ENCODE peak calls at places on chromosomes 12 and 14, in four cellular contexts. J is germinal center, G is stromal cell of bone marrow, H is colonic mucosa. R is an unnamed sample.

GRCh38 chr14:75539165-75539561 is 16.9 kb downstream of the BATF start:
- DNase-seq in G (no peak), J (no peak), H (no peak), R (no peak)

GRCh38 chr14:100440207-100440631 is 117.1 kb downstream of the SLC25A47 start:
- DNase-seq in J (peak; percentile 14), G (peak; percentile 38), H (peak; percentile 84), R (peak; percentile 67)

GRCh38 chr14:32473476-32473875 is 144.4 kb downstream of the AKAP6 start:
- DNase-seq in G (peak; percentile 49), J (no peak), H (peak; percentile 20), R (peak; percentile 53)

GRCh38 chr12:121331268-121331667 is 20.9 kb downstream of the ANAPC5 start:
- DNase-seq in G (no peak), J (no peak), H (no peak), R (no peak)

GRCh38 chr12:14664434-14665023 is 31.9 kb downstream of the GUCY2C start:
- DNase-seq in J (peak; percentile 50), G (no peak), H (peak; percentile 56), R (no peak)

GRCh38 chr12:65824314-65824563 is at the start of gene HMGA2:
- DNase-seq in G (no peak), H (peak; percentile 61), J (no peak), R (peak; percentile 48)

GRCh38 chr12:121494093-121494787 is 86.6 kb downstream of the KDM2B start:
- DNase-seq in J (peak; percentile 74), H (peak; percentile 43), G (peak; percentile 4), R (no peak)

GRCh38 chr12:4152145-4152795 is 121.3 kb upstream of the CCND2 start:
- DNase-seq in J (no peak), G (no peak), H (no peak), R (no peak)

GRCh38 chr14:65229431-65230286 is 127.3 kb upstream of the MAX start:
- DNase-seq in G (no peak), H (peak; percentile 58), J (peak; percentile 51), R (no peak)

GRCh38 chr14:59918824-59919581 is 941 bp upstream of the LRRC9 start:
- DNase-seq in H (no peak), J (peak; percentile 28), G (peak; percentile 23), R (no peak)

GRCh38 chr14:61695695-61696527 is 598 bp downstream of the HIF1A start:
- DNase-seq in G (no peak), H (peak; percentile 69), J (peak; percentile 31), R (no peak)

GRCh38 chr14:100576091-100577085 is 10.8 kb downstream of the BEGAIN start:
- DNase-seq in J (no peak), G (no peak), H (no peak), R (no peak)

GRCh38 chr14:24130717-24131548 is 474 bp downstream of the FITM1 start:
- DNase-seq in J (no peak), H (no peak), G (no peak), R (no peak)

GRCh38 chr12:50055831-50056628 is 1.4 kb upstream of the ASIC1 start:
- DNase-seq in J (peak; percentile 81), G (no peak), H (peak; percentile 40), R (no peak)

GRCh38 chr12:98328467-98328866 is 186.9 kb upstream of the TMPO start:
- DNase-seq in H (no peak), G (no peak), J (no peak), R (no peak)

GRCh38 chr12:82959821-82960220 is 273.1 kb downstream of the TMTC2 start:
- DNase-seq in H (no peak), J (no peak), G (no peak), R (no peak)

GRCh38 chr12:50221228-50222008 is 54.2 kb upstream of the CERS5 start:
- DNase-seq in J (no peak), G (peak; percentile 92), H (no peak), R (no peak)

GRCh38 chr14:95835331-95835730 is 41.3 kb upstream of the TUNAR start:
- DNase-seq in G (no peak), J (no peak), H (no peak), R (no peak)

GRCh38 chr14:35140718-35141581 is 18.6 kb downstream of the PRORP start:
- DNase-seq in J (peak; percentile 21), G (no peak), H (no peak), R (no peak)

GRCh38 chr14:19823765-19824164 is 20.2 kb downstream of the OR4N2 start:
- DNase-seq in G (peak; percentile 31), J (no peak), H (no peak), R (no peak)

GRCh38 chr12:2998789-2999264 is 39.6 kb downstream of the TEAD4 start:
- DNase-seq in J (no peak), G (peak; percentile 66), H (no peak), R (peak; percentile 58)

GRCh38 chr12:12585115-12585862 is 22.6 kb upstream of the DUSP16 start:
- DNase-seq in H (no peak), G (no peak), J (no peak), R (no peak)

GRCh38 chr14:34012978-34013713 is 62.3 kb upstream of the EGLN3 start:
- DNase-seq in H (no peak), G (no peak), J (peak; percentile 11), R (no peak)

GRCh38 chr12:67148265-67148664 is 120.9 kb upstream of the CAND1 start:
- DNase-seq in G (no peak), H (no peak), J (no peak), R (no peak)

GRCh38 chr12:57005980-57006808 is at the start of gene ZBTB39:
- DNase-seq in H (peak; percentile 51), J (peak; percentile 93), G (peak; percentile 38), R (no peak)

GRCh38 chr14:85444685-85445084 is 85.3 kb upstream of the FLRT2 start:
- DNase-seq in J (no peak), H (no peak), G (no peak), R (peak; percentile 74)

GRCh38 chr12:116539905-116540482 is 19.2 kb upstream of the MAP1LC3B2 start:
- DNase-seq in H (peak; percentile 69), G (peak; percentile 67), J (no peak), R (no peak)

GRCh38 chr14:52706286-52706685 is 714 bp upstream of the PSMC6 start:
- DNase-seq in G (no peak), J (no peak), H (no peak), R (no peak)